ENCODE peak calls at places on chromosomes 7 and 10, in five cellular contexts. One of them, this sample, is unnamed.

GRCh38 chr7:98493379-98493778 is 92.5 kb upstream of the BAIAP2L1 start:
- DNase-seq in IMR-90: no peak
- DNase-seq in stomach: no peak
- DNase-seq in GM06990: no peak
- DNase-seq in fibroblast of the aortic adventitia: no peak
- DNase-seq in this sample: no peak

GRCh38 chr10:124524991-124525653 is 63.5 kb downstream of the LHPP start:
- DNase-seq in GM06990: no peak
- DNase-seq in fibroblast of the aortic adventitia: peak; percentile 52
- DNase-seq in IMR-90: no peak
- DNase-seq in stomach: peak; percentile 54
- DNase-seq in this sample: peak; percentile 16

GRCh38 chr10:117541405-117541908 is 1.1 kb upstream of the EMX2 start:
- DNase-seq in fibroblast of the aortic adventitia: no peak
- DNase-seq in stomach: no peak
- DNase-seq in IMR-90: no peak
- DNase-seq in GM06990: no peak
- DNase-seq in this sample: peak; percentile 92

GRCh38 chr10:10093035-10093434 is 924.6 kb upstream of the CELF2 start:
- DNase-seq in fibroblast of the aortic adventitia: no peak
- DNase-seq in IMR-90: no peak
- DNase-seq in GM06990: no peak
- DNase-seq in stomach: no peak
- DNase-seq in this sample: no peak

GRCh38 chr10:82742478-82742877 is 867.5 kb downstream of the NRG3 start:
- DNase-seq in stomach: peak; percentile 34
- DNase-seq in GM06990: no peak
- DNase-seq in IMR-90: no peak
- DNase-seq in fibroblast of the aortic adventitia: peak; percentile 20
- DNase-seq in this sample: peak; percentile 57

GRCh38 chr7:150826061-150826849 is 25.7 kb downstream of the TMEM176A start:
- DNase-seq in stomach: no peak
- DNase-seq in fibroblast of the aortic adventitia: no peak
- DNase-seq in GM06990: no peak
- DNase-seq in IMR-90: no peak
- DNase-seq in this sample: no peak

GRCh38 chr7:28533731-28534531 is 121.6 kb downstream of the CREB5 start:
- DNase-seq in stomach: no peak
- DNase-seq in IMR-90: peak; percentile 78
- DNase-seq in fibroblast of the aortic adventitia: peak; percentile 53
- DNase-seq in GM06990: no peak
- DNase-seq in this sample: peak; percentile 8

GRCh38 chr7:37510043-37510634 is 61.5 kb upstream of the ELMO1 start:
- DNase-seq in GM06990: no peak
- DNase-seq in IMR-90: no peak
- DNase-seq in stomach: no peak
- DNase-seq in fibroblast of the aortic adventitia: peak; percentile 4
- DNase-seq in this sample: no peak

GRCh38 chr10:70997236-70997635 is 108.9 kb upstream of the PCBD1 start:
- DNase-seq in GM06990: no peak
- DNase-seq in fibroblast of the aortic adventitia: no peak
- DNase-seq in IMR-90: no peak
- DNase-seq in stomach: no peak
- DNase-seq in this sample: no peak

GRCh38 chr7:85851571-85852193 is 664.8 kb upstream of the SEMA3D start:
- DNase-seq in stomach: no peak
- DNase-seq in fibroblast of the aortic adventitia: peak; percentile 81
- DNase-seq in IMR-90: peak; percentile 69
- DNase-seq in GM06990: no peak
- DNase-seq in this sample: peak; percentile 80

GRCh38 chr7:41574377-41574776 is 128.5 kb downstream of the INHBA start:
- DNase-seq in stomach: no peak
- DNase-seq in fibroblast of the aortic adventitia: peak; percentile 49
- DNase-seq in IMR-90: peak; percentile 83
- DNase-seq in GM06990: no peak
- DNase-seq in this sample: peak; percentile 44

GRCh38 chr10:77390481-77390891 is 247.1 kb downstream of the KCNMA1 start:
- DNase-seq in GM06990: no peak
- DNase-seq in IMR-90: no peak
- DNase-seq in stomach: no peak
- DNase-seq in fibroblast of the aortic adventitia: peak; percentile 34
- DNase-seq in this sample: no peak

GRCh38 chr7:93765475-93765874 is 125.1 kb downstream of the TFPI2 start:
- DNase-seq in fibroblast of the aortic adventitia: no peak
- DNase-seq in stomach: no peak
- DNase-seq in GM06990: no peak
- DNase-seq in IMR-90: no peak
- DNase-seq in this sample: no peak

GRCh38 chr10:77296534-77297369 is 340.9 kb downstream of the KCNMA1 start:
- DNase-seq in stomach: no peak
- DNase-seq in GM06990: no peak
- DNase-seq in IMR-90: no peak
- DNase-seq in fibroblast of the aortic adventitia: no peak
- DNase-seq in this sample: peak; percentile 23

GRCh38 chr7:55335151-55335550 is 30.0 kb upstream of the LANCL2 start:
- DNase-seq in stomach: no peak
- DNase-seq in fibroblast of the aortic adventitia: no peak
- DNase-seq in IMR-90: no peak
- DNase-seq in GM06990: no peak
- DNase-seq in this sample: no peak

GRCh38 chr7:128781126-128781525 is 5.5 kb upstream of the OPN1SW start:
- DNase-seq in fibroblast of the aortic adventitia: peak; percentile 97
- DNase-seq in IMR-90: peak; percentile 69
- DNase-seq in stomach: no peak
- DNase-seq in GM06990: no peak
- DNase-seq in this sample: peak; percentile 99

GRCh38 chr10:80414126-80414898 is 6.0 kb downstream of the PRXL2A start:
- DNase-seq in fibroblast of the aortic adventitia: no peak
- DNase-seq in IMR-90: peak; percentile 12
- DNase-seq in GM06990: no peak
- DNase-seq in stomach: no peak
- DNase-seq in this sample: no peak

GRCh38 chr7:151286148-151286547 is 37.7 kb upstream of the SMARCD3 start:
- DNase-seq in GM06990: no peak
- DNase-seq in IMR-90: peak; percentile 14
- DNase-seq in stomach: no peak
- DNase-seq in fibroblast of the aortic adventitia: peak; percentile 25
- DNase-seq in this sample: peak; percentile 46

GRCh38 chr10:131896403-131896802 is 4.4 kb upstream of the PPP2R2D start:
- DNase-seq in stomach: no peak
- DNase-seq in fibroblast of the aortic adventitia: no peak
- DNase-seq in GM06990: no peak
- DNase-seq in IMR-90: no peak
- DNase-seq in this sample: no peak

GRCh38 chr10:116826803-116827202 is 22.5 kb upstream of the ENO4 start:
- DNase-seq in stomach: no peak
- DNase-seq in GM06990: no peak
- DNase-seq in fibroblast of the aortic adventitia: no peak
- DNase-seq in IMR-90: peak; percentile 48
- DNase-seq in this sample: peak; percentile 38

GRCh38 chr10:71647526-71648354 is 71.8 kb downstream of the C10orf105 start:
- DNase-seq in IMR-90: no peak
- DNase-seq in fibroblast of the aortic adventitia: peak; percentile 7
- DNase-seq in stomach: no peak
- DNase-seq in GM06990: no peak
- DNase-seq in this sample: peak; percentile 11

GRCh38 chr7:48899932-48900331 is 24.4 kb upstream of the CDC14C start:
- DNase-seq in stomach: no peak
- DNase-seq in fibroblast of the aortic adventitia: no peak
- DNase-seq in GM06990: no peak
- DNase-seq in IMR-90: no peak
- DNase-seq in this sample: peak; percentile 2

GRCh38 chr10:354901-355617 is 219.8 kb downstream of the ZMYND11 start:
- DNase-seq in fibroblast of the aortic adventitia: no peak
- DNase-seq in IMR-90: no peak
- DNase-seq in stomach: no peak
- DNase-seq in GM06990: no peak
- DNase-seq in this sample: no peak

GRCh38 chr10:16063350-16063749 is 203.0 kb upstream of the MINDY3 start:
- DNase-seq in fibroblast of the aortic adventitia: no peak
- DNase-seq in IMR-90: no peak
- DNase-seq in GM06990: no peak
- DNase-seq in stomach: no peak
- DNase-seq in this sample: no peak

GRCh38 chr7:27636326-27637006 is 26.2 kb downstream of the HIBADH start:
- DNase-seq in stomach: no peak
- DNase-seq in fibroblast of the aortic adventitia: peak; percentile 69
- DNase-seq in GM06990: no peak
- DNase-seq in IMR-90: no peak
- DNase-seq in this sample: peak; percentile 38

GRCh38 chr10:130472236-130472635 is 336.0 kb downstream of the GLRX3 start:
- DNase-seq in IMR-90: no peak
- DNase-seq in stomach: no peak
- DNase-seq in fibroblast of the aortic adventitia: no peak
- DNase-seq in GM06990: no peak
- DNase-seq in this sample: no peak

GRCh38 chr10:91514684-91515253 is 104.6 kb downstream of the HECTD2 start:
- DNase-seq in stomach: no peak
- DNase-seq in fibroblast of the aortic adventitia: no peak
- DNase-seq in IMR-90: peak; percentile 34
- DNase-seq in GM06990: no peak
- DNase-seq in this sample: peak; percentile 55

GRCh38 chr7:18262054-18262453 is 233.5 kb upstream of the HDAC9 start:
- DNase-seq in IMR-90: no peak
- DNase-seq in GM06990: no peak
- DNase-seq in fibroblast of the aortic adventitia: no peak
- DNase-seq in stomach: no peak
- DNase-seq in this sample: no peak

GRCh38 chr10:52567247-52567580 is 205.4 kb downstream of the MBL2 start:
- DNase-seq in stomach: no peak
- DNase-seq in GM06990: no peak
- DNase-seq in IMR-90: no peak
- DNase-seq in fibroblast of the aortic adventitia: no peak
- DNase-seq in this sample: no peak

GRCh38 chr7:17095951-17096350 is 202.5 kb upstream of the AHR start:
- DNase-seq in GM06990: no peak
- DNase-seq in stomach: no peak
- DNase-seq in fibroblast of the aortic adventitia: no peak
- DNase-seq in IMR-90: no peak
- DNase-seq in this sample: peak; percentile 44
- TF ChIP-seq CTCF in GM06990: no peak
- TF ChIP-seq CTCF in stomach: no peak
- TF ChIP-seq CTCF in fibroblast of the aortic adventitia: no peak
- TF ChIP-seq CTCF in IMR-90: no peak
- TF ChIP-seq CTCF in this sample: no peak

GRCh38 chr7:1863091-1863900 is 193.2 kb downstream of the ELFN1 start:
- DNase-seq in stomach: no peak
- DNase-seq in IMR-90: no peak
- DNase-seq in GM06990: no peak
- DNase-seq in fibroblast of the aortic adventitia: no peak
- DNase-seq in this sample: no peak
- H3K4me3 ChIP-seq in stomach: no peak overlapping the region
- H3K4me3 ChIP-seq in IMR-90: no peak overlapping the region
- H3K4me3 ChIP-seq in GM06990: no peak overlapping the region
- H3K4me3 ChIP-seq in fibroblast of the aortic adventitia: no peak overlapping the region
- H3K4me3 ChIP-seq in this sample: no peak overlapping the region

DNA sequence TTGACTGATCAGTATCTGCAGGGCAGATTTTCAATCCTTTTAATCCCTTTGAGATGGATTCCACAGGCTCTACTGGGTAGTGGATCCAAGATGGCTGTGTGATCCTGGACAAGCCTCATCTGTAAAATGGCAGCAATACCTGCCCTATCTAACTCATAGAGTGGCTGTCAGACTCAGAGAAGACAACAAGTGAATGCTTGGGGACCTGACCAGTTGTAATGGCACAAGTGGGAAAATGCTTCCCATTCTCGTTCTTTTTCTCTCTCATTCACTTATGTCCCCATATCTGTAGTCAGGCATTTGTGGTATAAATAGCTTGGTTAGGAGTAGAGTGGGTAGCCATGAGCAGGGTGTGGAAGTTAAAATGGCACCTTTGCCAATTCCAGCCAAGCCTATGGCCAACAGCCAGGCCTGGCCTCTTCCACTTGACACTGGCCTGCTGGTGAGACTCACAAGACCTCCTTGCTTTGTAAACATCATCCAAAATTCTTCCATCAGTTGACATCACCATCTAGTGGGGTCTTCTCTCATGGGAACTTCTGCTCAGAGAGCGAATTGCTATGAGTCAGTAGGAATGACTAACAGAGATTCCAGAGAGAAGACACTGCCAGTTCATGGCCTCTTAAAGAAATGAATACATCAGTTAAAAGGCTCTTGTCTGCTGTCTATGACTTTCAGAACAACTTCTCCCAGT is 150.1 kb downstream of the PLPP4 start:
- DNase-seq in fibroblast of the aortic adventitia: peak; percentile 84
- DNase-seq in stomach: no peak
- DNase-seq in IMR-90: peak; percentile 7
- DNase-seq in GM06990: no peak
- DNase-seq in this sample: peak; percentile 84
- TF ChIP-seq CTCF in fibroblast of the aortic adventitia: no peak
- TF ChIP-seq CTCF in stomach: no peak
- TF ChIP-seq CTCF in IMR-90: no peak
- TF ChIP-seq CTCF in GM06990: no peak
- TF ChIP-seq CTCF in this sample: peak; percentile 9

GRCh38 chr7:23247101-23247601 is 576 bp downstream of the GPNMB start:
- DNase-seq in GM06990: no peak
- DNase-seq in fibroblast of the aortic adventitia: no peak
- DNase-seq in stomach: no peak
- DNase-seq in IMR-90: no peak
- DNase-seq in this sample: no peak
- H3K4me3 ChIP-seq in GM06990: no peak overlapping the region
- H3K4me3 ChIP-seq in fibroblast of the aortic adventitia: peak overlapping the region; percentile 81
- H3K4me3 ChIP-seq in stomach: peak overlapping the region; percentile 48
- H3K4me3 ChIP-seq in IMR-90: no peak overlapping the region
- H3K4me3 ChIP-seq in this sample: peak overlapping the region; percentile 67

GRCh38 chr10:78537018-78537417 is 503.4 kb downstream of the RPS24 start:
- DNase-seq in GM06990: no peak
- DNase-seq in fibroblast of the aortic adventitia: no peak
- DNase-seq in stomach: no peak
- DNase-seq in IMR-90: no peak
- DNase-seq in this sample: no peak

GRCh38 chr10:78541528-78542470 is 508.1 kb downstream of the RPS24 start:
- DNase-seq in IMR-90: peak; percentile 68
- DNase-seq in fibroblast of the aortic adventitia: peak; percentile 51
- DNase-seq in GM06990: no peak
- DNase-seq in stomach: no peak
- DNase-seq in this sample: peak; percentile 37

GRCh38 chr10:78540355-78541076 is 506.9 kb downstream of the RPS24 start:
- DNase-seq in GM06990: no peak
- DNase-seq in fibroblast of the aortic adventitia: peak; percentile 13
- DNase-seq in stomach: no peak
- DNase-seq in IMR-90: peak; percentile 54
- DNase-seq in this sample: no peak

GRCh38 chr10:78542536-78542935 is 508.9 kb downstream of the RPS24 start:
- DNase-seq in GM06990: no peak
- DNase-seq in fibroblast of the aortic adventitia: no peak
- DNase-seq in stomach: no peak
- DNase-seq in IMR-90: no peak
- DNase-seq in this sample: no peak

GRCh38 chr10:78539247-78539766 is 505.6 kb downstream of the RPS24 start:
- DNase-seq in GM06990: no peak
- DNase-seq in stomach: no peak
- DNase-seq in IMR-90: no peak
- DNase-seq in fibroblast of the aortic adventitia: no peak
- DNase-seq in this sample: no peak
- TF ChIP-seq CTCF in GM06990: no peak
- TF ChIP-seq CTCF in stomach: no peak
- TF ChIP-seq CTCF in IMR-90: no peak
- TF ChIP-seq CTCF in fibroblast of the aortic adventitia: no peak
- TF ChIP-seq CTCF in this sample: no peak